ENCODE peak calls at places on chromosomes 16 and 17, in six cellular contexts. One of them, this sample, is unnamed. For H3K4me1, the result is how much of the 10 kb centered on the place peaks cover.

GRCh38 chr17:15513058-15513858 is 45.8 kb upstream of the CDRT4 start:
- DNase-seq in HCT116: no peak
- DNase-seq in MM.1S: no peak
- DNase-seq in mammary epithelial cell: no peak
- DNase-seq in neural progenitor cell: no peak
- DNase-seq in GM23248: peak
- DNase-seq in this sample: no peak

GRCh38 chr17:42651392-42651791 is 7.7 kb upstream of the TUBG2 start:
- DNase-seq in mammary epithelial cell: no peak
- DNase-seq in GM23248: no peak
- DNase-seq in neural progenitor cell: no peak
- DNase-seq in MM.1S: no peak
- DNase-seq in HCT116: no peak
- DNase-seq in this sample: no peak

GRCh38 chr16:51391798-51392511 is 240.9 kb upstream of the SALL1 start:
- DNase-seq in mammary epithelial cell: no peak
- DNase-seq in HCT116: no peak
- DNase-seq in neural progenitor cell: peak
- DNase-seq in GM23248: no peak
- DNase-seq in MM.1S: no peak
- DNase-seq in this sample: no peak

GRCh38 chr17:35789044-35789443 is 6.4 kb downstream of the MMP28 start:
- DNase-seq in mammary epithelial cell: no peak
- DNase-seq in neural progenitor cell: no peak
- DNase-seq in HCT116: no peak
- DNase-seq in MM.1S: no peak
- DNase-seq in GM23248: peak
- DNase-seq in this sample: no peak

GRCh38 chr17:50981279-50981678 is 115.1 kb upstream of the TOB1 start:
- DNase-seq in HCT116: no peak
- DNase-seq in neural progenitor cell: no peak
- DNase-seq in GM23248: no peak
- DNase-seq in MM.1S: no peak
- DNase-seq in mammary epithelial cell: no peak
- DNase-seq in this sample: no peak

GRCh38 chr16:70151941-70152509 is 21.6 kb upstream of the CLEC18C start:
- DNase-seq in mammary epithelial cell: peak
- DNase-seq in neural progenitor cell: no peak
- DNase-seq in MM.1S: no peak
- DNase-seq in GM23248: no peak
- DNase-seq in HCT116: no peak
- DNase-seq in this sample: no peak

GRCh38 chr17:7382901-7383300 is 2.0 kb downstream of the TNK1 start:
- DNase-seq in mammary epithelial cell: no peak
- DNase-seq in GM23248: no peak
- DNase-seq in HCT116: no peak
- DNase-seq in MM.1S: no peak
- DNase-seq in neural progenitor cell: no peak
- DNase-seq in this sample: no peak

GRCh38 chr17:41404024-41404651 is 6.7 kb upstream of the KRT31 start:
- DNase-seq in GM23248: peak
- DNase-seq in neural progenitor cell: no peak
- DNase-seq in mammary epithelial cell: peak
- DNase-seq in MM.1S: no peak
- DNase-seq in HCT116: peak
- DNase-seq in this sample: peak

GRCh38 chr16:81493755-81494433 is 49.3 kb downstream of the CMIP start:
- DNase-seq in GM23248: peak
- DNase-seq in mammary epithelial cell: peak
- DNase-seq in neural progenitor cell: no peak
- DNase-seq in MM.1S: no peak
- DNase-seq in HCT116: peak
- DNase-seq in this sample: peak

GRCh38 chr16:69328854-69329316 is 1.5 kb downstream of the PDF start:
- DNase-seq in MM.1S: no peak
- DNase-seq in HCT116: no peak
- DNase-seq in GM23248: peak
- DNase-seq in neural progenitor cell: no peak
- DNase-seq in mammary epithelial cell: peak
- DNase-seq in this sample: no peak

GRCh38 chr17:28497931-28498330 is 8.2 kb upstream of the FOXN1 start:
- DNase-seq in HCT116: no peak
- DNase-seq in neural progenitor cell: no peak
- DNase-seq in mammary epithelial cell: no peak
- DNase-seq in GM23248: no peak
- DNase-seq in MM.1S: no peak
- DNase-seq in this sample: no peak

GRCh38 chr17:77865109-77865611 is 93.3 kb upstream of the TNRC6C start:
- DNase-seq in MM.1S: no peak
- DNase-seq in neural progenitor cell: peak
- DNase-seq in HCT116: no peak
- DNase-seq in mammary epithelial cell: no peak
- DNase-seq in GM23248: peak
- DNase-seq in this sample: no peak

GRCh38 chr16:70523621-70524405 is at the start of gene SF3B3:
- DNase-seq in mammary epithelial cell: peak
- DNase-seq in HCT116: no peak
- DNase-seq in GM23248: peak
- DNase-seq in neural progenitor cell: peak
- DNase-seq in MM.1S: no peak
- DNase-seq in this sample: no peak

GRCh38 chr16:89522287-89522686 is 14.1 kb downstream of the SPG7 start:
- DNase-seq in neural progenitor cell: no peak
- DNase-seq in MM.1S: no peak
- DNase-seq in GM23248: no peak
- DNase-seq in mammary epithelial cell: no peak
- DNase-seq in HCT116: no peak
- DNase-seq in this sample: no peak

GRCh38 chr17:46192484-46193245 is 564 bp downstream of the KANSL1 start:
- DNase-seq in mammary epithelial cell: peak
- DNase-seq in MM.1S: peak
- DNase-seq in GM23248: peak
- DNase-seq in neural progenitor cell: peak
- DNase-seq in HCT116: no peak
- DNase-seq in this sample: no peak

GRCh38 chr17:72632026-72632684 is 460.3 kb downstream of the SLC39A11 start:
- DNase-seq in HCT116: no peak
- DNase-seq in MM.1S: no peak
- DNase-seq in neural progenitor cell: no peak
- DNase-seq in mammary epithelial cell: no peak
- DNase-seq in GM23248: no peak
- DNase-seq in this sample: no peak

GRCh38 chr17:48612854-48613691 is 2.0 kb downstream of the HOXB8 start:
- DNase-seq in GM23248: peak
- DNase-seq in HCT116: no peak
- DNase-seq in mammary epithelial cell: peak
- DNase-seq in neural progenitor cell: peak
- DNase-seq in MM.1S: no peak
- DNase-seq in this sample: no peak

GRCh38 chr16:53666816-53667415 is 36.7 kb downstream of the RPGRIP1L start:
- DNase-seq in neural progenitor cell: no peak
- DNase-seq in HCT116: no peak
- DNase-seq in mammary epithelial cell: no peak
- DNase-seq in GM23248: no peak
- DNase-seq in MM.1S: no peak
- DNase-seq in this sample: no peak

GRCh38 chr17:35804658-35805192 is 4.6 kb upstream of the TAF15 start:
- DNase-seq in mammary epithelial cell: peak
- DNase-seq in GM23248: peak
- DNase-seq in neural progenitor cell: peak
- DNase-seq in MM.1S: peak
- DNase-seq in HCT116: peak
- DNase-seq in this sample: no peak

GRCh38 chr16:69855587-69855986 is 93.5 kb downstream of the WWP2 start:
- DNase-seq in HCT116: no peak
- DNase-seq in MM.1S: no peak
- DNase-seq in GM23248: no peak
- DNase-seq in mammary epithelial cell: no peak
- DNase-seq in neural progenitor cell: no peak
- DNase-seq in this sample: no peak

GRCh38 chr16:12681653-12682052 is 122.0 kb downstream of the CPPED1 start:
- DNase-seq in GM23248: no peak
- DNase-seq in mammary epithelial cell: no peak
- DNase-seq in MM.1S: no peak
- DNase-seq in neural progenitor cell: no peak
- DNase-seq in HCT116: no peak
- DNase-seq in this sample: no peak

GRCh38 chr17:77666480-77666879 is 292.0 kb upstream of the TNRC6C start:
- DNase-seq in MM.1S: peak
- DNase-seq in GM23248: no peak
- DNase-seq in HCT116: no peak
- DNase-seq in neural progenitor cell: no peak
- DNase-seq in mammary epithelial cell: no peak
- DNase-seq in this sample: no peak

GRCh38 chr16:85712841-85713240 is 24.1 kb upstream of the GINS2 start:
- DNase-seq in neural progenitor cell: peak
- DNase-seq in MM.1S: no peak
- DNase-seq in mammary epithelial cell: peak
- DNase-seq in HCT116: no peak
- DNase-seq in GM23248: no peak
- DNase-seq in this sample: no peak

GRCh38 chr16:11432856-11433395 is 87.7 kb downstream of the RMI2 start:
- DNase-seq in GM23248: no peak
- DNase-seq in mammary epithelial cell: no peak
- DNase-seq in HCT116: no peak
- DNase-seq in MM.1S: no peak
- DNase-seq in neural progenitor cell: no peak
- DNase-seq in this sample: no peak

GRCh38 chr16:85444879-85445778 is 168.0 kb upstream of the GSE1 start:
- DNase-seq in mammary epithelial cell: no peak
- DNase-seq in MM.1S: peak
- DNase-seq in GM23248: no peak
- DNase-seq in neural progenitor cell: peak
- DNase-seq in HCT116: no peak
- DNase-seq in this sample: no peak

GRCh38 chr17:82222816-82223215 is 6.0 kb upstream of the SLC16A3 start:
- DNase-seq in GM23248: no peak
- DNase-seq in mammary epithelial cell: no peak
- DNase-seq in MM.1S: no peak
- DNase-seq in neural progenitor cell: no peak
- DNase-seq in HCT116: no peak
- DNase-seq in this sample: no peak

GRCh38 chr16:84052071-84052622 is 9.6 kb upstream of the SLC38A8 start:
- DNase-seq in mammary epithelial cell: no peak
- DNase-seq in neural progenitor cell: no peak
- DNase-seq in HCT116: no peak
- DNase-seq in GM23248: no peak
- DNase-seq in MM.1S: no peak
- DNase-seq in this sample: no peak

DNA sequence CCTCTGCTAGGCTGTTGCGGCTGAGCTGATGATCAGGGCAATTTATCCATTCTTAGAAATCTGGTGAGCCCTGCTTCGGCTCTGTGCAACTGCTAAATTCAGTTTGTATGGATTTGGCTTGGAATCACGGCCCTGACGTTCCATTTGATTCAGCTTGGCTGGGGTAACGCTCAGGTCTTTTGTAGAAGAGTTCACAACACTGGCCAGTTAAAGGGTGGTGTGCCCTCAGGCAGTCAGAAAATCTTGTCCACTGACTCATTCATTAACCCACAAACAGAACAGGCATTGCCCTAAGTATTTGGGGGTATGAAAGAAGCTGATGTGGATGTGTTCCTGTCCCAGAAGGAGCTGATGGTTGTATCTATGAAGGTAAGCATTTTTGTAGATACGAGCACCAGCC is 53.9 kb downstream of the GNAO1 start:
- DNase-seq in mammary epithelial cell: peak
- DNase-seq in MM.1S: no peak
- DNase-seq in HCT116: no peak
- DNase-seq in neural progenitor cell: no peak
- DNase-seq in GM23248: peak
- DNase-seq in this sample: peak
- TF ChIP-seq EZH2 in mammary epithelial cell: no peak
- TF ChIP-seq EZH2 in MM.1S: no peak
- TF ChIP-seq EZH2 in HCT116: no peak
- TF ChIP-seq EZH2 in neural progenitor cell: no peak
- TF ChIP-seq EZH2 in GM23248: no peak
- TF ChIP-seq EZH2 in this sample: no peak

DNA sequence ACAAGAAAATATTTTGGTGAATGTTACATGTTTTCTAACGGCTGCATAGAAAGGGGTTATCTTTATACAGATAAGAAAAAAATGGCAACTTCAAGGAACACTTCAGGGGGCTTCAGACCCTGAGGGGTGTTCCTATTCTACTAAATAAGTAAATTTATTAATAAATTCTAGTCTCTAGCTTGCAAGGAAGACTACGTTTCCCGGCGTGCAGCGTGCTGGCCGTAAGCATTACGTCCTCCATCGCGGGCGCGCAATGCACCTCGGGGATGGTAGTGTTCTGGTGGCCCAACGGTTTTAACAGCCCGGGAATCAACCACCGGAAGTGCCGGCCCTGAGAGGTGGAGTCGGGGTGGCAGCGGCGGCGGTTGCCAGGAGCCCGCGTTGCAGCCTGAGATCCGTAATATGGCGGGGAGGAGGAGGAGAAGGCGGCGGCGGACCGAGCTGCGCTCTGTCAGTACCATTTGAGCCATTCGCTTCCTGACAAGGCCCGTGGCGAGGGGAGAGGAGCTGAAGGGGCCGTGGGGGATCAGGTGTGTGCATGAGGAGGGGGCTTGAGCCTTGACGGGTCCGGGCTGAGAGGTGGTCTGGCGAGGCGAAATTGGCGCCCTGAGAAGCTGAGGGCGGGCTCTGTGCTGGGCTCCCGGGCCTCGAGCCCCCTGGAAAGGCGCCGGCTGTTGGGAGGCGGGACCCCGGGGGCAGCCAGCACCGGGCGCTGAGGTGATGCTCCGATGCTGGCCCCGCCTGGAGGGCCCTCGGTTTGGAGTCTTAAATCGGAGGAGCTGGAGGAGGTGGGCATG is at the start of gene CCP110:
- DNase-seq in MM.1S: peak
- DNase-seq in mammary epithelial cell: peak
- DNase-seq in neural progenitor cell: peak
- DNase-seq in HCT116: peak
- DNase-seq in GM23248: peak
- DNase-seq in this sample: peak
- H3K4me1 ChIP-seq in MM.1S: under half
- H3K4me1 ChIP-seq in mammary epithelial cell: under half
- H3K4me1 ChIP-seq in neural progenitor cell: under half
- H3K4me1 ChIP-seq in HCT116: under half
- H3K4me1 ChIP-seq in GM23248: under half
- H3K4me1 ChIP-seq in this sample: under half

GRCh38 chr17:75313941-75314550 is 24.8 kb upstream of the SLC25A19 start:
- DNase-seq in neural progenitor cell: no peak
- DNase-seq in HCT116: no peak
- DNase-seq in mammary epithelial cell: no peak
- DNase-seq in GM23248: peak
- DNase-seq in MM.1S: no peak
- DNase-seq in this sample: no peak
- H3K27ac ChIP-seq in neural progenitor cell: no peak
- H3K27ac ChIP-seq in HCT116: no peak
- H3K27ac ChIP-seq in mammary epithelial cell: no peak
- H3K27ac ChIP-seq in GM23248: no peak
- H3K27ac ChIP-seq in MM.1S: no peak
- H3K27ac ChIP-seq in this sample: no peak

DNA sequence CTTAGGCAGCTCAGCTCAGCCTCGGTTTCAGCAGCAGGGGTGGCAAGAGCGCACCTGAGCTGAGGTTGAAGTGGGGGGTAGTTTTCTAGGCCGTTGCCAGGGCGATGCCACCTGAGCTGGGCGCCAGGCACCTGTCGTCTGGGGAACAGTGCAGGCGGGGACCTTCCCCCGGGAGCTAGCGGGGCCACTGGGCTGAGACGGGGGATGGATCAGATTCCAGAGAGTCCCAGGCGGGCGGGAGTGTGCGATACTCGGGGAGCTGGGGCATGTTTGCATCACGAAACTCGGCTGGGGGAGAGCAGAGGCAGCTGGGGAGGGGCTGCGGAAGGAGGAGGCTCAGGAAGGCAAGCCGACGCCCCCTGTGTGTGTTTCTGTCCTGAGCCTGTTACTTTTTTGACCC is 477 bp upstream of the CLDN9 start:
- DNase-seq in MM.1S: no peak
- DNase-seq in HCT116: no peak
- DNase-seq in neural progenitor cell: peak
- DNase-seq in GM23248: no peak
- DNase-seq in mammary epithelial cell: no peak
- DNase-seq in this sample: no peak
- TF ChIP-seq EZH2 in MM.1S: no peak
- TF ChIP-seq EZH2 in HCT116: no peak
- TF ChIP-seq EZH2 in neural progenitor cell: no peak
- TF ChIP-seq EZH2 in GM23248: peak
- TF ChIP-seq EZH2 in mammary epithelial cell: no peak
- TF ChIP-seq EZH2 in this sample: peak